ENCODE peak calls at places on chromosomes 2 and 18, in ten cellular contexts. One of them, this sample, is unnamed.
A peak's percentile ranks its signal among the peaks of the same experiment; 100 is the strongest.

GRCh38 chr2:174965992-174966789 is 39.0 kb downstream of the CHN1 start:
- DNase-seq in ascending aorta: no peak
- DNase-seq in nephron progenitor cell: no peak
- DNase-seq in NCI-H345: peak; percentile 4
- DNase-seq in T follicular helper cell: no peak
- DNase-seq in AG09319: no peak
- DNase-seq in foreskin keratinocyte: no peak
- DNase-seq in Caki2: peak; percentile 24
- DNase-seq in heart left ventricle: no peak
- DNase-seq in NCI-H1092 treated with DMSO at 0.1 percent for 48 hours: peak; percentile 1
- DNase-seq in this sample: no peak

GRCh38 chr2:186696804-186697203 is 2.9 kb downstream of the FAM171B start:
- DNase-seq in nephron progenitor cell: no peak
- DNase-seq in AG09319: no peak
- DNase-seq in heart left ventricle: no peak
- DNase-seq in foreskin keratinocyte: no peak
- DNase-seq in NCI-H1092 treated with DMSO at 0.1 percent for 48 hours: no peak
- DNase-seq in NCI-H345: no peak
- DNase-seq in ascending aorta: no peak
- DNase-seq in T follicular helper cell: no peak
- DNase-seq in Caki2: no peak
- DNase-seq in this sample: no peak

GRCh38 chr2:127406454-127406853 is 11.8 kb upstream of the PROC start:
- DNase-seq in nephron progenitor cell: no peak
- DNase-seq in NCI-H1092 treated with DMSO at 0.1 percent for 48 hours: no peak
- DNase-seq in heart left ventricle: no peak
- DNase-seq in ascending aorta: no peak
- DNase-seq in Caki2: no peak
- DNase-seq in AG09319: no peak
- DNase-seq in NCI-H345: no peak
- DNase-seq in T follicular helper cell: no peak
- DNase-seq in foreskin keratinocyte: no peak
- DNase-seq in this sample: no peak

GRCh38 chr2:64488050-64488974 is 34.4 kb downstream of the LGALSL start:
- DNase-seq in AG09319: peak; percentile 14
- DNase-seq in NCI-H1092 treated with DMSO at 0.1 percent for 48 hours: peak; percentile 42
- DNase-seq in heart left ventricle: peak; percentile 70
- DNase-seq in T follicular helper cell: peak; percentile 60
- DNase-seq in Caki2: peak; percentile 39
- DNase-seq in NCI-H345: peak; percentile 66
- DNase-seq in ascending aorta: peak; percentile 72
- DNase-seq in nephron progenitor cell: peak; percentile 88
- DNase-seq in foreskin keratinocyte: no peak
- DNase-seq in this sample: peak; percentile 81

GRCh38 chr2:197182668-197183067 is 127.9 kb downstream of the ANKRD44 start:
- DNase-seq in NCI-H1092 treated with DMSO at 0.1 percent for 48 hours: no peak
- DNase-seq in T follicular helper cell: no peak
- DNase-seq in NCI-H345: no peak
- DNase-seq in AG09319: no peak
- DNase-seq in Caki2: no peak
- DNase-seq in nephron progenitor cell: no peak
- DNase-seq in foreskin keratinocyte: no peak
- DNase-seq in ascending aorta: no peak
- DNase-seq in heart left ventricle: no peak
- DNase-seq in this sample: no peak

GRCh38 chr2:100262555-100263320 is 59.6 kb downstream of the LONRF2 start:
- DNase-seq in nephron progenitor cell: peak; percentile 81
- DNase-seq in T follicular helper cell: peak; percentile 20
- DNase-seq in Caki2: peak; percentile 58
- DNase-seq in AG09319: no peak
- DNase-seq in NCI-H1092 treated with DMSO at 0.1 percent for 48 hours: peak; percentile 61
- DNase-seq in heart left ventricle: peak; percentile 65
- DNase-seq in NCI-H345: peak; percentile 56
- DNase-seq in ascending aorta: peak; percentile 80
- DNase-seq in foreskin keratinocyte: peak; percentile 16
- DNase-seq in this sample: peak; percentile 47

GRCh38 chr2:134235771-134236170 is 18.1 kb upstream of the MGAT5 start:
- DNase-seq in nephron progenitor cell: no peak
- DNase-seq in ascending aorta: no peak
- DNase-seq in foreskin keratinocyte: no peak
- DNase-seq in Caki2: no peak
- DNase-seq in AG09319: no peak
- DNase-seq in NCI-H345: no peak
- DNase-seq in NCI-H1092 treated with DMSO at 0.1 percent for 48 hours: no peak
- DNase-seq in T follicular helper cell: no peak
- DNase-seq in heart left ventricle: no peak
- DNase-seq in this sample: no peak

GRCh38 chr2:80715433-80715832 is 410.9 kb upstream of the LRRTM1 start:
- DNase-seq in heart left ventricle: no peak
- DNase-seq in T follicular helper cell: no peak
- DNase-seq in NCI-H1092 treated with DMSO at 0.1 percent for 48 hours: no peak
- DNase-seq in AG09319: no peak
- DNase-seq in foreskin keratinocyte: no peak
- DNase-seq in nephron progenitor cell: no peak
- DNase-seq in Caki2: no peak
- DNase-seq in NCI-H345: no peak
- DNase-seq in ascending aorta: no peak
- DNase-seq in this sample: no peak

GRCh38 chr18:50909261-50909660 is 30.3 kb downstream of the ME2 start:
- DNase-seq in NCI-H345: no peak
- DNase-seq in NCI-H1092 treated with DMSO at 0.1 percent for 48 hours: no peak
- DNase-seq in foreskin keratinocyte: no peak
- DNase-seq in heart left ventricle: no peak
- DNase-seq in Caki2: no peak
- DNase-seq in T follicular helper cell: no peak
- DNase-seq in nephron progenitor cell: no peak
- DNase-seq in AG09319: no peak
- DNase-seq in ascending aorta: no peak
- DNase-seq in this sample: no peak

GRCh38 chr18:35590935-35591334 is 9.4 kb downstream of the GALNT1 start:
- DNase-seq in AG09319: no peak
- DNase-seq in Caki2: no peak
- DNase-seq in foreskin keratinocyte: no peak
- DNase-seq in NCI-H345: no peak
- DNase-seq in nephron progenitor cell: no peak
- DNase-seq in ascending aorta: no peak
- DNase-seq in NCI-H1092 treated with DMSO at 0.1 percent for 48 hours: no peak
- DNase-seq in T follicular helper cell: no peak
- DNase-seq in heart left ventricle: no peak
- DNase-seq in this sample: no peak

GRCh38 chr2:38605298-38605830 is 2.6 kb upstream of the HNRNPLL start:
- DNase-seq in NCI-H1092 treated with DMSO at 0.1 percent for 48 hours: no peak
- DNase-seq in Caki2: peak; percentile 89
- DNase-seq in foreskin keratinocyte: no peak
- DNase-seq in AG09319: no peak
- DNase-seq in heart left ventricle: no peak
- DNase-seq in ascending aorta: no peak
- DNase-seq in nephron progenitor cell: no peak
- DNase-seq in T follicular helper cell: no peak
- DNase-seq in NCI-H345: no peak
- DNase-seq in this sample: no peak

GRCh38 chr18:58942486-58942885 is 77.8 kb downstream of the ZNF532 start:
- DNase-seq in NCI-H345: no peak
- DNase-seq in NCI-H1092 treated with DMSO at 0.1 percent for 48 hours: no peak
- DNase-seq in AG09319: no peak
- DNase-seq in T follicular helper cell: no peak
- DNase-seq in Caki2: peak; percentile 4
- DNase-seq in foreskin keratinocyte: no peak
- DNase-seq in ascending aorta: no peak
- DNase-seq in heart left ventricle: no peak
- DNase-seq in nephron progenitor cell: no peak
- DNase-seq in this sample: no peak

GRCh38 chr18:24136967-24137373 is 1.9 kb upstream of the CABYR start:
- DNase-seq in T follicular helper cell: no peak
- DNase-seq in heart left ventricle: no peak
- DNase-seq in ascending aorta: no peak
- DNase-seq in Caki2: peak; percentile 75
- DNase-seq in NCI-H345: no peak
- DNase-seq in AG09319: no peak
- DNase-seq in NCI-H1092 treated with DMSO at 0.1 percent for 48 hours: no peak
- DNase-seq in nephron progenitor cell: no peak
- DNase-seq in foreskin keratinocyte: no peak
- DNase-seq in this sample: no peak

GRCh38 chr2:31253344-31254155 is 19.6 kb downstream of the EHD3 start:
- DNase-seq in nephron progenitor cell: no peak
- DNase-seq in T follicular helper cell: no peak
- DNase-seq in AG09319: no peak
- DNase-seq in foreskin keratinocyte: peak; percentile 55
- DNase-seq in NCI-H1092 treated with DMSO at 0.1 percent for 48 hours: no peak
- DNase-seq in ascending aorta: no peak
- DNase-seq in Caki2: no peak
- DNase-seq in heart left ventricle: no peak
- DNase-seq in NCI-H345: no peak
- DNase-seq in this sample: no peak

GRCh38 chr2:239459056-239459455 is 58.2 kb upstream of the HDAC4 start:
- DNase-seq in ascending aorta: peak; percentile 51
- DNase-seq in T follicular helper cell: no peak
- DNase-seq in AG09319: no peak
- DNase-seq in NCI-H345: no peak
- DNase-seq in Caki2: no peak
- DNase-seq in heart left ventricle: no peak
- DNase-seq in nephron progenitor cell: no peak
- DNase-seq in foreskin keratinocyte: no peak
- DNase-seq in NCI-H1092 treated with DMSO at 0.1 percent for 48 hours: no peak
- DNase-seq in this sample: no peak

GRCh38 chr2:108594982-108595464 is 60.8 kb downstream of the LIMS1 start:
- DNase-seq in ascending aorta: no peak
- DNase-seq in heart left ventricle: no peak
- DNase-seq in AG09319: no peak
- DNase-seq in Caki2: peak; percentile 98
- DNase-seq in NCI-H345: no peak
- DNase-seq in foreskin keratinocyte: peak; percentile 99
- DNase-seq in NCI-H1092 treated with DMSO at 0.1 percent for 48 hours: no peak
- DNase-seq in T follicular helper cell: no peak
- DNase-seq in nephron progenitor cell: no peak
- DNase-seq in this sample: no peak

GRCh38 chr2:46521215-46521683 is 41.9 kb downstream of the TMEM247 start:
- DNase-seq in ascending aorta: peak; percentile 86
- DNase-seq in foreskin keratinocyte: no peak
- DNase-seq in T follicular helper cell: no peak
- DNase-seq in heart left ventricle: peak; percentile 65
- DNase-seq in nephron progenitor cell: no peak
- DNase-seq in NCI-H345: no peak
- DNase-seq in AG09319: peak; percentile 88
- DNase-seq in Caki2: no peak
- DNase-seq in NCI-H1092 treated with DMSO at 0.1 percent for 48 hours: no peak
- DNase-seq in this sample: no peak

GRCh38 chr2:33241581-33241980 is 234.9 kb upstream of the RASGRP3 start:
- DNase-seq in Caki2: no peak
- DNase-seq in nephron progenitor cell: no peak
- DNase-seq in AG09319: peak; percentile 65
- DNase-seq in ascending aorta: no peak
- DNase-seq in T follicular helper cell: no peak
- DNase-seq in NCI-H345: no peak
- DNase-seq in NCI-H1092 treated with DMSO at 0.1 percent for 48 hours: no peak
- DNase-seq in heart left ventricle: no peak
- DNase-seq in foreskin keratinocyte: no peak
- DNase-seq in this sample: no peak

GRCh38 chr18:23635283-23636040 is 27.2 kb downstream of the ANKRD29 start:
- DNase-seq in foreskin keratinocyte: peak; percentile 33
- DNase-seq in Caki2: peak; percentile 33
- DNase-seq in NCI-H1092 treated with DMSO at 0.1 percent for 48 hours: no peak
- DNase-seq in heart left ventricle: no peak
- DNase-seq in nephron progenitor cell: no peak
- DNase-seq in ascending aorta: no peak
- DNase-seq in NCI-H345: peak; percentile 41
- DNase-seq in AG09319: no peak
- DNase-seq in T follicular helper cell: no peak
- DNase-seq in this sample: no peak

GRCh38 chr18:48032876-48033769 is 102.7 kb upstream of the SMAD2 start:
- DNase-seq in NCI-H345: no peak
- DNase-seq in foreskin keratinocyte: peak; percentile 25
- DNase-seq in ascending aorta: peak; percentile 61
- DNase-seq in heart left ventricle: no peak
- DNase-seq in T follicular helper cell: no peak
- DNase-seq in Caki2: no peak
- DNase-seq in AG09319: no peak
- DNase-seq in NCI-H1092 treated with DMSO at 0.1 percent for 48 hours: no peak
- DNase-seq in nephron progenitor cell: no peak
- DNase-seq in this sample: no peak

GRCh38 chr2:108630567-108631405 is 88.5 kb upstream of the RANBP2 start:
- DNase-seq in heart left ventricle: no peak
- DNase-seq in T follicular helper cell: no peak
- DNase-seq in ascending aorta: no peak
- DNase-seq in foreskin keratinocyte: no peak
- DNase-seq in NCI-H1092 treated with DMSO at 0.1 percent for 48 hours: no peak
- DNase-seq in nephron progenitor cell: no peak
- DNase-seq in Caki2: no peak
- DNase-seq in AG09319: no peak
- DNase-seq in NCI-H345: no peak
- DNase-seq in this sample: no peak

GRCh38 chr2:231696004-231696367 is 12.3 kb upstream of the PTMA start:
- DNase-seq in foreskin keratinocyte: no peak
- DNase-seq in NCI-H345: no peak
- DNase-seq in nephron progenitor cell: no peak
- DNase-seq in ascending aorta: no peak
- DNase-seq in heart left ventricle: no peak
- DNase-seq in T follicular helper cell: no peak
- DNase-seq in AG09319: peak; percentile 79
- DNase-seq in Caki2: no peak
- DNase-seq in NCI-H1092 treated with DMSO at 0.1 percent for 48 hours: no peak
- DNase-seq in this sample: no peak

GRCh38 chr2:126756125-126756524 is 100.2 kb downstream of the GYPC start:
- DNase-seq in NCI-H345: no peak
- DNase-seq in AG09319: no peak
- DNase-seq in nephron progenitor cell: no peak
- DNase-seq in ascending aorta: no peak
- DNase-seq in NCI-H1092 treated with DMSO at 0.1 percent for 48 hours: no peak
- DNase-seq in Caki2: no peak
- DNase-seq in heart left ventricle: no peak
- DNase-seq in T follicular helper cell: no peak
- DNase-seq in foreskin keratinocyte: no peak
- DNase-seq in this sample: no peak

GRCh38 chr18:60044290-60045006 is 144.7 kb downstream of the PMAIP1 start:
- DNase-seq in heart left ventricle: no peak
- DNase-seq in ascending aorta: no peak
- DNase-seq in T follicular helper cell: no peak
- DNase-seq in foreskin keratinocyte: peak; percentile 76
- DNase-seq in NCI-H1092 treated with DMSO at 0.1 percent for 48 hours: no peak
- DNase-seq in AG09319: peak; percentile 24
- DNase-seq in Caki2: no peak
- DNase-seq in NCI-H345: no peak
- DNase-seq in nephron progenitor cell: no peak
- DNase-seq in this sample: no peak